ENCODE peak calls at places on chromosomes 1 and 21, in ten cellular contexts. P, Y, N, U, M, C, F, D, B and O are unnamed samples.

GRCh38 chr1:244191581-244191980 is 140.5 kb downstream of the ZBTB18 start:
- DNase-seq in P (no peak), Y (no peak), N (no peak), U (no peak), M (no peak), C (no peak), F (no peak), D (no peak), B (no peak), O (no peak)

GRCh38 chr1:35642472-35642955 is 1.2 kb upstream of the PSMB2 start:
- DNase-seq in P (no peak), Y (no peak), N (no peak), U (peak; percentile 34), M (no peak), C (no peak), F (peak; percentile 8), D (no peak), B (no peak), O (no peak)

GRCh38 chr21:22855581-22855980 is 1857.4 kb downstream of the NCAM2 start:
- DNase-seq in P (peak; percentile 53), Y (no peak), N (no peak), U (no peak), M (no peak), C (no peak), F (no peak), D (no peak), B (no peak), O (no peak)

GRCh38 chr1:93692983-93693591 is 11.4 kb upstream of the BCAR3 start:
- DNase-seq in P (peak; percentile 94), Y (no peak), N (no peak), U (no peak), M (no peak), C (no peak), F (no peak), D (peak; percentile 62), B (peak; percentile 57), O (no peak)

GRCh38 chr1:200893411-200893901 is 1.2 kb upstream of the INAVA start:
- DNase-seq in P (peak; percentile 30), Y (no peak), N (no peak), U (no peak), M (peak; percentile 70), C (no peak), F (peak; percentile 57), D (no peak), B (no peak), O (no peak)

GRCh38 chr1:116754203-116754977 is at the start of gene CD2:
- DNase-seq in P (no peak), Y (no peak), N (no peak), U (no peak), M (no peak), C (no peak), F (peak; percentile 29), D (no peak), B (no peak), O (no peak)

GRCh38 chr1:205528887-205529825 is 24.7 kb downstream of the CDK18 start:
- DNase-seq in P (peak; percentile 63), Y (peak; percentile 91), N (peak; percentile 85), U (peak; percentile 90), M (peak; percentile 81), C (peak; percentile 71), F (peak; percentile 85), D (peak; percentile 90), B (peak; percentile 87), O (peak; percentile 97)

GRCh38 chr1:90990779-90991178 is 31.1 kb downstream of the ZNF644 start:
- DNase-seq in P (no peak), Y (no peak), N (no peak), U (no peak), M (no peak), C (no peak), F (no peak), D (no peak), B (no peak), O (no peak)

DNA sequence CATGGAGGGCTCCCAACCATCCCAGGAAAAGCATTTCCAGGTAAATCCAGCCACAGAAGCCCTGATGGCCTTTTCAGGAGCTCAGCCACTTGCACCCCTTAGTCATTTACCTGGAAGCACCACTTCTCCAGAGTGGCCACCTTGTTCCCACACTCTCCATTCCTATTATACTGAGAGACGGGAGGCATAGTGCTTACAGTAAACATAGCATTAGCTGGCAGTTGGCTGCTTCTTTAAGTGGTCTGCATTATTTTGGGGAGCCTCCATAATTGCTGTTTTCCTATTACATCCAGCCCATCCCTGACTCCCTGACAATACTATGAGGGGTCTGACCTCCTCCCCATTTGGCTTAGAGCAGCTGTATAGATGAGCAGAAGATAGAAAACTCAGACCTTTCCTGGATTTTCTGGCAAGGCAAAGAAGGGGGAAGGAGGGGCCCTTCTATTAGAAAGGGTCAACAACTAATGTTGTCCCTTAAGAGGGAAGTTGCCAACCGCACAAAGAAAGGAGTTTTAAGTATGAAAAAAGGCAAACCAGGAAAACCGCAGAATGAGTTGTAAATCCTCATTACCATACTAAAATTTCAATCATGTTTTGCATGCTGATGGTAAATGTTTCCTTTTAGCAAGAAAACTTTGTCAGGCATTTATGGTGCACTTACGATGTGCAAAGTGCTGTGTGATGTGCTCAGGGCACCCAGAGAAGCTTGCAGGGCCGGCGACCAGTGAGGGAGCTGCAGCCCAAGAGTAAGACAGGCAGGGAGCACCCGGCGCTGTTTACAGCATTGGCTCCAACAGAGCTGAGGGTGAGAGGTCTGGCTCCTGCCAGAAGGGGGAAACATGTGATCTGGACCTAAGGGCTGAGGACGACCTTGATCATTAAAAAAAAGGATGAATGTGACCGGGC is 167.3 kb downstream of the ZZZ3 start:
- DNase-seq in P (no peak), Y (no peak), N (no peak), U (peak; percentile 87), M (no peak), C (no peak), F (no peak), D (no peak), B (no peak), O (peak; percentile 30)
- TF ChIP-seq CTCF in P (no peak), Y (no peak), N (no peak), U (peak; percentile 56), M (no peak), C (no peak), F (no peak), D (no peak), B (no peak), O (no peak)

GRCh38 chr1:15583016-15583706 is 1.7 kb downstream of the AGMAT start:
- DNase-seq in P (no peak), Y (no peak), N (no peak), U (no peak), M (no peak), C (no peak), F (no peak), D (no peak), B (no peak), O (no peak)

GRCh38 chr1:15578921-15579682 is 5.7 kb downstream of the AGMAT start:
- DNase-seq in P (no peak), Y (peak; percentile 57), N (no peak), U (no peak), M (peak; percentile 57), C (no peak), F (no peak), D (peak; percentile 57), B (peak; percentile 45), O (no peak)

GRCh38 chr1:15579683-15580047 is 5.2 kb downstream of the AGMAT start:
- DNase-seq in P (no peak), Y (no peak), N (no peak), U (no peak), M (no peak), C (no peak), F (no peak), D (peak; percentile 55), B (peak; percentile 63), O (no peak)

GRCh38 chr1:15584489-15585363 is at the start of gene AGMAT:
- DNase-seq in P (no peak), Y (peak; percentile 76), N (peak; percentile 62), U (peak; percentile 91), M (peak; percentile 72), C (no peak), F (peak; percentile 65), D (peak; percentile 83), B (peak; percentile 87), O (peak; percentile 47)
- TF ChIP-seq CTCF in P (peak; percentile 9), Y (no peak), N (peak; percentile 23), U (peak; percentile 71), M (no peak), C (no peak), F (peak; percentile 45), D (peak; percentile 36), B (no peak), O (peak; percentile 36)

GRCh38 chr1:85465791-85466134 is 804 bp upstream of the DDAH1 start:
- DNase-seq in P (no peak), Y (no peak), N (no peak), U (no peak), M (no peak), C (no peak), F (no peak), D (no peak), B (no peak), O (no peak)

GRCh38 chr1:85467036-85467435 is 2.1 kb upstream of the DDAH1 start:
- DNase-seq in P (no peak), Y (no peak), N (no peak), U (no peak), M (no peak), C (no peak), F (no peak), D (no peak), B (no peak), O (no peak)

GRCh38 chr1:85463666-85464496 is 1.1 kb downstream of the DDAH1 start:
- DNase-seq in P (no peak), Y (no peak), N (no peak), U (no peak), M (no peak), C (no peak), F (no peak), D (no peak), B (no peak), O (no peak)

GRCh38 chr1:85464497-85465098 is 361 bp downstream of the DDAH1 start:
- DNase-seq in P (peak; percentile 41), Y (peak; percentile 90), N (peak; percentile 80), U (peak; percentile 72), M (peak; percentile 85), C (peak; percentile 57), F (peak; percentile 77), D (peak; percentile 52), B (peak; percentile 72), O (peak; percentile 51)

GRCh38 chr1:85465099-85465790 is at the start of gene DDAH1:
- DNase-seq in P (peak; percentile 60), Y (peak; percentile 94), N (peak; percentile 91), U (peak; percentile 74), M (peak; percentile 85), C (peak; percentile 35), F (peak; percentile 71), D (peak; percentile 33), B (no peak), O (peak; percentile 62)
- TF ChIP-seq CTCF in P (no peak), Y (no peak), N (peak; percentile 18), U (no peak), M (no peak), C (no peak), F (no peak), D (no peak), B (no peak), O (no peak)

DNA sequence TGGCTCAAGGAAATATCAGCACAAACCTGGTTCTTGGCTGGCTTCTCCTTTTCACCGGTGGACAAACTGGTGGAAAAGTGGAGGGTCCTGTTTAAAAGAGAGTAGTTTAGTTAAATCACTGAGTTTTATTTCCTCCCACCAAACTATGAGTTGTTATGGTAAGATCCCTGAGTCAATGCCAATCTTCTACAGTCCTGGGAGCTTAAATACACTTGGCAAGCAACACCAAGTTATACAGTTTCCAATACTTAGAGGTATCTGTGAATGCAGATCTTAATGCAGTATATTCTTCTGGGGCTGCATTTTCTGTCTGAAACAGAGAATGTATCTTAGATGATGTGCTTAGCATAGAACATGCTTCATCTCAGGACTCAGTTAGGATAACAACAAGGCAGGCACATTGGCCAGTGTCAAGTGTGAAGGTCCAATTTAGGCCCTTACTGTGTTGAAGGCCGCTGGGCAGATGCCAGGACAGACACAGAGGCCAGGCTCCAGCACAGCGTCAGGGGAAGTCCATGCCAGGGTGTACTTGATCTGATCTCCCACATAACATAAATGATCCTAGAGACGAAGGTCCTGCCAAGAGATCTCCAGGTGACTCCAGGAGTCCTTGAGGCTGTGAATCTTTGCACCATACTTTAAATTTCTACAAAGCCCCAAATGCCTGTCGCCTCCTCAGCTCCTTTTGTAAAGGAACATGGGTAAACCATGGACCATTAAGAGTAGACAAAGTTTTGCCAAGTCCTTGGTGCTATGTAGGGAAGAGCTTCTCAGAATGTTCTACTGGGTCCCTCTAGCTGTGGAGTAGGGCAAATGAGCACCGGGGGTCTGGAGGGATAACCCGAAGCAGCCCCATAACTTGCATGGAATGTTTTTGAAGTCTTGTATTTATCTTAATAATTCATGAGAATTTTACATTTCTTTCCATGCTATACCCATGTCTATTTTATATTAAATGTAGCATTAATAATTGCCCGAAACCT is 76.8 kb downstream of the KCNJ15 start:
- DNase-seq in P (no peak), Y (no peak), N (no peak), U (no peak), M (no peak), C (no peak), F (no peak), D (no peak), B (no peak), O (no peak)
- TF ChIP-seq CTCF in P (no peak), Y (no peak), N (no peak), U (peak; percentile 61), M (no peak), C (no peak), F (no peak), D (no peak), B (no peak), O (no peak)